ENCODE peak calls at places on chromosomes 5 and 9, in five cellular contexts. I is adrenal gland, J is HepG2, Q is SK-N-SH, O is spleen. P is an unnamed sample. For H3K4me1, the result is how much of the 10 kb centered on the place peaks cover.

GRCh38 chr9:14692918-14693861 is at the start of gene ZDHHC21:
- DNase-seq in I (peak), J (peak), Q (peak), O (peak), P (peak)

GRCh38 chr5:58244819-58245478 is 214.9 kb downstream of the PLK2 start:
- DNase-seq in I (no peak), J (no peak), Q (no peak), O (no peak), P (no peak)

GRCh38 chr9:36337865-36338264 is 62.2 kb downstream of the RNF38 start:
- DNase-seq in I (no peak), J (no peak), Q (no peak), O (no peak), P (no peak)

GRCh38 chr9:119272500-119273211 is 96.6 kb downstream of the BRINP1 start:
- DNase-seq in I (no peak), J (no peak), Q (no peak), O (no peak), P (no peak)

GRCh38 chr5:150604894-150605440 is 35.5 kb upstream of the SYNPO start:
- DNase-seq in I (no peak), J (no peak), Q (no peak), O (peak), P (no peak)

GRCh38 chr9:31542384-31543055 is 841.9 kb upstream of the ACO1 start:
- DNase-seq in I (peak), J (peak), Q (peak), O (no peak), P (no peak)

GRCh38 chr5:38556115-38556598 is 289 bp downstream of the LIFR start:
- DNase-seq in I (peak), J (no peak), Q (no peak), O (peak), P (no peak)

GRCh38 chr5:11130111-11130510 is 369.1 kb upstream of the DAP start:
- DNase-seq in I (no peak), J (no peak), Q (no peak), O (no peak), P (no peak)

GRCh38 chr9:93525476-93525875 is 50.9 kb upstream of the PHF2 start:
- DNase-seq in I (no peak), J (no peak), Q (no peak), O (no peak), P (peak)

GRCh38 chr5:141826674-141827073 is 51.5 kb downstream of the PCDH1 start:
- DNase-seq in I (no peak), J (no peak), Q (no peak), O (peak), P (no peak)

GRCh38 chr5:149381261-149381985 is 2.3 kb upstream of the IL17B start:
- DNase-seq in I (no peak), J (no peak), Q (no peak), O (no peak), P (no peak)

GRCh38 chr5:1344975-1345838 is at the start of gene CLPTM1L:
- DNase-seq in I (peak), J (peak), Q (peak), O (peak), P (peak)

GRCh38 chr9:109253637-109254284 is 67.1 kb downstream of the EPB41L4B start:
- DNase-seq in I (no peak), J (no peak), Q (no peak), O (no peak), P (no peak)

GRCh38 chr9:109253241-109253636 is 67.6 kb downstream of the EPB41L4B start:
- DNase-seq in I (no peak), J (no peak), Q (no peak), O (no peak), P (no peak)

GRCh38 chr9:109251080-109251775 is 69.6 kb downstream of the EPB41L4B start:
- DNase-seq in I (peak), J (peak), Q (no peak), O (no peak), P (no peak)

GRCh38 chr9:109251776-109252106 is 69.1 kb downstream of the EPB41L4B start:
- DNase-seq in I (no peak), J (no peak), Q (no peak), O (no peak), P (peak)

GRCh38 chr9:109252291-109252690 is 68.6 kb downstream of the EPB41L4B start:
- DNase-seq in I (no peak), J (no peak), Q (no peak), O (no peak), P (no peak)
- H3K4me1 ChIP-seq in I (under half), J (half or more), Q (under half), O (under half), P (under half)

DNA sequence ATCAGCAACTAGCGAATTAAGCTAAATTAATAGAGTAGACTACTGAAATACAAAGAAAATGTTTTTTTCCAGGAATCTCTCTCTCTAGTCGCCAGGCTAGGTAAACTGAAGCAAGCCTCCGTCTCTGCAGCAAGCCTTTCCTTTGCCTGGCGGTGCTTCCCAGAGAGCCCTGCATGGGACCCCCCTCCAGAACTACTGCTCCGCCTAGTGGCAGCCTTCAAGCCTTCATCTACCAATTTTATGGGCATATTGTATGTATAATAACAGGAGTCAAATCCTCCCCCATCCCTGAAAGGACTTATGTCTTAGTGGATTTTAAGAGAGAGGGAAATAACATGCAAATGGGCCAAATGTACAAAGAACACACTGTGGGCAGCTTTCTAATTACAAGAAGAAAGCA is 241.9 kb downstream of the SAXO1 start:
- DNase-seq in I (no peak), J (peak), Q (peak), O (no peak), P (no peak)
- TF ChIP-seq CTCF in I (no peak), J (peak), Q (peak), O (no peak), P (no peak)

GRCh38 chr5:143341807-143342570 is 61.5 kb downstream of the NR3C1 start:
- DNase-seq in I (peak), J (no peak), Q (no peak), O (no peak), P (no peak)
- H3K4me1 ChIP-seq in I (under half), J (under half), Q (under half), O (under half), P (under half)

GRCh38 chr9:69013404-69013727 is 547 bp downstream of the PRKACG start:
- DNase-seq in I (no peak), J (no peak), Q (no peak), O (no peak), P (no peak)

GRCh38 chr9:69018688-69019087 is 4.8 kb upstream of the PRKACG start:
- DNase-seq in I (no peak), J (no peak), Q (no peak), O (no peak), P (no peak)

GRCh38 chr9:69014013-69014412 is at the start of gene PRKACG:
- DNase-seq in I (no peak), J (no peak), Q (no peak), O (no peak), P (no peak)

GRCh38 chr9:69019808-69020207 is 5.9 kb upstream of the PRKACG start:
- DNase-seq in I (no peak), J (no peak), Q (no peak), O (no peak), P (peak)

DNA sequence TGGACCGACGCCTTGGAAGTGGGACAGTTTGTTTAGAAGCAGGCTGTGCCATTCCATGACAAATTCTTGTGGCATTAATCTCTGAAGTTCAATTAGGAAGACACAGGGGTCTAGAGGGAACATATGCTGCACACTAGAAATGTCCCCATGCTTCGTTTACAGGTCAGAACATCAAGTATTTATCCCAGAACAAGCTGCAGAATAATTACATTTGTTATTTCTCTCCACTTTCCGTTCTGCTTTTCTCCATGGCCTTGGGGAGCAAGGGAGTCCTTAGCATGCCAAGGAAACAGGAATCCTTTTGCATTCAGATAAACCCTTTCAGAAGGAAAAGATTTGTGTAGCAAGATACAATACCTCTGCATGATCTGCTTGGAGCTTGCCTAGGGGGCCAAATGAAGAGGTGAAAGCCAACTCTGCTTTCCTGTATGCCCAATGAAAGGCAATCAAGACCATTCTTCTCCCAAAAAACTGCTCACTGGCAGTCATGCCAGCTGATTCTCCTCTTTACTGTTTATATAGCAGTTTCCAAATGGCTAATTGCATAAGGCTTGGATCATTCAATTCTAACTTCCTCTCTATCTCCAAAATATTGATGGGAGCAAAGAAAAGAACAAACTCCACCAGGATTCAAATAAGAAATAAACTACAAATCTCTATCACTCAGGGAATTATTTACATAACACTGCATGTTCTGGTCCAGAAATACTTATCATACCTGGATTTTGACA is 2.6 kb upstream of the PRKACG start:
- DNase-seq in I (no peak), J (no peak), Q (no peak), O (no peak), P (no peak)
- TF ChIP-seq CTCF in I (no peak), J (no peak), Q (no peak), O (no peak), P (no peak)

GRCh38 chr9:95075700-95076099 is 241.8 kb downstream of the FANCC start:
- DNase-seq in I (no peak), J (no peak), Q (no peak), O (no peak), P (no peak)

GRCh38 chr9:95078516-95078915 is 239.0 kb downstream of the FANCC start:
- DNase-seq in I (no peak), J (no peak), Q (no peak), O (no peak), P (no peak)

GRCh38 chr9:95077766-95078382 is 239.6 kb downstream of the FANCC start:
- DNase-seq in I (no peak), J (no peak), Q (no peak), O (no peak), P (no peak)

GRCh38 chr9:95077053-95077765 is 240.3 kb downstream of the FANCC start:
- DNase-seq in I (no peak), J (no peak), Q (no peak), O (no peak), P (no peak)

GRCh38 chr9:95076696-95077052 is 240.8 kb downstream of the FANCC start:
- DNase-seq in I (no peak), J (no peak), Q (no peak), O (no peak), P (no peak)
- H3K4me1 ChIP-seq in I (under half), J (under half), Q (half or more), O (under half), P (under half)

GRCh38 chr9:5450360-5451051 is at the start of gene CD274:
- DNase-seq in I (peak), J (peak), Q (peak), O (peak), P (peak)
- TF ChIP-seq CTCF in I (peak), J (peak), Q (peak), O (peak), P (peak)

GRCh38 chr9:105158898-105159297 is 85.6 kb upstream of the SLC44A1 start:
- DNase-seq in I (no peak), J (no peak), Q (no peak), O (no peak), P (no peak)
- H3K4me1 ChIP-seq in I (under half), J (under half), Q (under half), O (under half), P (under half)